ENCODE peak calls at places on chromosomes 16 and 17, in five cellular contexts. One of them, this sample, is unnamed.

GRCh38 chr16:63145411-63145810 is 1109.2 kb upstream of the CDH8 start:
- DNase-seq in HepG2: no peak
- DNase-seq in fibroblast of lung: no peak
- DNase-seq in neural progenitor cell: no peak
- DNase-seq in HCT116: no peak
- DNase-seq in this sample: no peak

GRCh38 chr17:78272914-78273258 is 41.5 kb downstream of the TMEM235 start:
- DNase-seq in HepG2: no peak
- DNase-seq in fibroblast of lung: no peak
- DNase-seq in neural progenitor cell: no peak
- DNase-seq in HCT116: no peak
- DNase-seq in this sample: peak

GRCh38 chr16:78703951-78704350 is 604.5 kb downstream of the WWOX start:
- DNase-seq in HepG2: no peak
- DNase-seq in fibroblast of lung: no peak
- DNase-seq in neural progenitor cell: no peak
- DNase-seq in HCT116: no peak
- DNase-seq in this sample: no peak

GRCh38 chr16:81654346-81654745 is 124.7 kb upstream of the PLCG2 start:
- DNase-seq in HepG2: no peak
- DNase-seq in fibroblast of lung: peak
- DNase-seq in neural progenitor cell: no peak
- DNase-seq in HCT116: no peak
- DNase-seq in this sample: no peak

GRCh38 chr16:84791501-84791900 is 28.3 kb upstream of the CRISPLD2 start:
- DNase-seq in HepG2: no peak
- DNase-seq in fibroblast of lung: no peak
- DNase-seq in neural progenitor cell: no peak
- DNase-seq in HCT116: no peak
- DNase-seq in this sample: no peak

GRCh38 chr17:2916362-2916928 is 120.2 kb downstream of the RAP1GAP2 start:
- DNase-seq in HepG2: no peak
- DNase-seq in fibroblast of lung: no peak
- DNase-seq in neural progenitor cell: no peak
- DNase-seq in HCT116: no peak
- DNase-seq in this sample: no peak

GRCh38 chr17:2062571-2063183 is 7.8 kb downstream of the HIC1 start:
- DNase-seq in HepG2: no peak
- DNase-seq in fibroblast of lung: peak
- DNase-seq in neural progenitor cell: no peak
- DNase-seq in HCT116: no peak
- DNase-seq in this sample: peak

GRCh38 chr16:22098538-22099255 is 6.4 kb downstream of the VWA3A start:
- DNase-seq in HepG2: peak
- DNase-seq in fibroblast of lung: peak
- DNase-seq in neural progenitor cell: peak
- DNase-seq in HCT116: peak
- DNase-seq in this sample: no peak

GRCh38 chr16:3857189-3858013 is 23.1 kb downstream of the CREBBP start:
- DNase-seq in HepG2: peak
- DNase-seq in fibroblast of lung: peak
- DNase-seq in neural progenitor cell: no peak
- DNase-seq in HCT116: no peak
- DNase-seq in this sample: no peak

GRCh38 chr17:59437766-59438165 is 106.3 kb downstream of the YPEL2 start:
- DNase-seq in HepG2: no peak
- DNase-seq in fibroblast of lung: no peak
- DNase-seq in neural progenitor cell: no peak
- DNase-seq in HCT116: no peak
- DNase-seq in this sample: no peak

GRCh38 chr17:66275651-66276050 is 26.8 kb upstream of the PRKCA start:
- DNase-seq in HepG2: peak
- DNase-seq in fibroblast of lung: peak
- DNase-seq in neural progenitor cell: no peak
- DNase-seq in HCT116: peak
- DNase-seq in this sample: no peak

GRCh38 chr17:68356520-68356919 is 65.2 kb downstream of the ARSG start:
- DNase-seq in HepG2: no peak
- DNase-seq in fibroblast of lung: peak
- DNase-seq in neural progenitor cell: no peak
- DNase-seq in HCT116: no peak
- DNase-seq in this sample: no peak

GRCh38 chr17:42673885-42674754 is 2.7 kb downstream of the PLEKHH3 start:
- DNase-seq in HepG2: peak
- DNase-seq in fibroblast of lung: peak
- DNase-seq in neural progenitor cell: peak
- DNase-seq in HCT116: no peak
- DNase-seq in this sample: peak

GRCh38 chr17:79048826-79049755 is 25.1 kb downstream of the C1QTNF1 start:
- DNase-seq in HepG2: no peak
- DNase-seq in fibroblast of lung: no peak
- DNase-seq in neural progenitor cell: no peak
- DNase-seq in HCT116: no peak
- DNase-seq in this sample: peak

GRCh38 chr16:88688013-88688778 is 1.9 kb upstream of the SNAI3 start:
- DNase-seq in HepG2: no peak
- DNase-seq in fibroblast of lung: peak
- DNase-seq in neural progenitor cell: peak
- DNase-seq in HCT116: no peak
- DNase-seq in this sample: peak

GRCh38 chr16:57277586-57277985 is 6.9 kb downstream of the PLLP start:
- DNase-seq in HepG2: no peak
- DNase-seq in fibroblast of lung: peak
- DNase-seq in neural progenitor cell: no peak
- DNase-seq in HCT116: peak
- DNase-seq in this sample: peak

GRCh38 chr16:85820604-85821372 is 21.3 kb downstream of the COX4I1 start:
- DNase-seq in HepG2: no peak
- DNase-seq in fibroblast of lung: no peak
- DNase-seq in neural progenitor cell: no peak
- DNase-seq in HCT116: peak
- DNase-seq in this sample: peak

GRCh38 chr17:5530265-5530782 is 44.0 kb downstream of the MIS12 start:
- DNase-seq in HepG2: no peak
- DNase-seq in fibroblast of lung: no peak
- DNase-seq in neural progenitor cell: no peak
- DNase-seq in HCT116: no peak
- DNase-seq in this sample: no peak

GRCh38 chr16:2365397-2365796 is 24.9 kb upstream of the ABCA3 start:
- DNase-seq in HepG2: no peak
- DNase-seq in fibroblast of lung: no peak
- DNase-seq in neural progenitor cell: no peak
- DNase-seq in HCT116: no peak
- DNase-seq in this sample: no peak

GRCh38 chr16:88730632-88731607 is 24.6 kb downstream of the CTU2 start:
- DNase-seq in HepG2: no peak
- DNase-seq in fibroblast of lung: peak
- DNase-seq in neural progenitor cell: no peak
- DNase-seq in HCT116: no peak
- DNase-seq in this sample: no peak

GRCh38 chr16:56357765-56358322 is 67.5 kb downstream of the AMFR start:
- DNase-seq in HepG2: peak
- DNase-seq in fibroblast of lung: no peak
- DNase-seq in neural progenitor cell: peak
- DNase-seq in HCT116: no peak
- DNase-seq in this sample: peak

GRCh38 chr17:21301593-21302550 is 17.4 kb downstream of the MAP2K3 start:
- DNase-seq in HepG2: no peak
- DNase-seq in fibroblast of lung: no peak
- DNase-seq in neural progenitor cell: no peak
- DNase-seq in HCT116: no peak
- DNase-seq in this sample: peak

GRCh38 chr16:87847785-87848675 is 21.3 kb downstream of the SLC7A5 start:
- DNase-seq in HepG2: peak
- DNase-seq in fibroblast of lung: no peak
- DNase-seq in neural progenitor cell: peak
- DNase-seq in HCT116: no peak
- DNase-seq in this sample: no peak

GRCh38 chr17:20225162-20226115 is 216.3 kb downstream of the SPECC1 start:
- DNase-seq in HepG2: no peak
- DNase-seq in fibroblast of lung: peak
- DNase-seq in neural progenitor cell: no peak
- DNase-seq in HCT116: no peak
- DNase-seq in this sample: no peak

GRCh38 chr17:51585514-51586104 is 325.3 kb downstream of the UTP18 start:
- DNase-seq in HepG2: peak
- DNase-seq in fibroblast of lung: no peak
- DNase-seq in neural progenitor cell: peak
- DNase-seq in HCT116: peak
- DNase-seq in this sample: no peak

GRCh38 chr17:17363638-17364337 is 60.6 kb downstream of the NT5M start:
- DNase-seq in HepG2: no peak
- DNase-seq in fibroblast of lung: no peak
- DNase-seq in neural progenitor cell: peak
- DNase-seq in HCT116: no peak
- DNase-seq in this sample: peak

GRCh38 chr16:62089715-62090114 is 53.5 kb upstream of the CDH8 start:
- DNase-seq in HepG2: no peak
- DNase-seq in fibroblast of lung: no peak
- DNase-seq in neural progenitor cell: no peak
- DNase-seq in HCT116: no peak
- DNase-seq in this sample: no peak

GRCh38 chr17:65079489-65079900 is 23.0 kb upstream of the GNA13 start:
- DNase-seq in HepG2: no peak
- DNase-seq in fibroblast of lung: no peak
- DNase-seq in neural progenitor cell: peak
- DNase-seq in HCT116: no peak
- DNase-seq in this sample: no peak

GRCh38 chr16:80875616-80876015 is 71.2 kb upstream of the CDYL2 start:
- DNase-seq in HepG2: no peak
- DNase-seq in fibroblast of lung: no peak
- DNase-seq in neural progenitor cell: no peak
- DNase-seq in HCT116: no peak
- DNase-seq in this sample: no peak

GRCh38 chr17:34305606-34306005 is 13.6 kb upstream of the CCL8 start:
- DNase-seq in HepG2: no peak
- DNase-seq in fibroblast of lung: peak
- DNase-seq in neural progenitor cell: no peak
- DNase-seq in HCT116: no peak
- DNase-seq in this sample: no peak

GRCh38 chr17:43962479-43962878 is 8.7 kb upstream of the PYY start:
- DNase-seq in HepG2: no peak
- DNase-seq in fibroblast of lung: no peak
- DNase-seq in neural progenitor cell: no peak
- DNase-seq in HCT116: no peak
- DNase-seq in this sample: peak

GRCh38 chr17:55320594-55321506 is 56.1 kb downstream of the HLF start:
- DNase-seq in HepG2: no peak
- DNase-seq in fibroblast of lung: no peak
- DNase-seq in neural progenitor cell: no peak
- DNase-seq in HCT116: no peak
- DNase-seq in this sample: no peak

GRCh38 chr17:50947844-50948514 is 81.8 kb upstream of the TOB1 start:
- DNase-seq in HepG2: no peak
- DNase-seq in fibroblast of lung: no peak
- DNase-seq in neural progenitor cell: no peak
- DNase-seq in HCT116: no peak
- DNase-seq in this sample: peak

GRCh38 chr17:62933986-62934385 is 32.0 kb upstream of the TANC2 start:
- DNase-seq in HepG2: no peak
- DNase-seq in fibroblast of lung: no peak
- DNase-seq in neural progenitor cell: no peak
- DNase-seq in HCT116: no peak
- DNase-seq in this sample: no peak

GRCh38 chr16:76579277-76579676 is 302.1 kb downstream of the CNTNAP4 start:
- DNase-seq in HepG2: no peak
- DNase-seq in fibroblast of lung: no peak
- DNase-seq in neural progenitor cell: peak
- DNase-seq in HCT116: no peak
- DNase-seq in this sample: no peak

GRCh38 chr17:64326420-64327054 is 63.5 kb upstream of the TEX2 start:
- DNase-seq in HepG2: peak
- DNase-seq in fibroblast of lung: peak
- DNase-seq in neural progenitor cell: no peak
- DNase-seq in HCT116: no peak
- DNase-seq in this sample: peak

GRCh38 chr17:19348806-19349205 is 13.7 kb downstream of the B9D1 start:
- DNase-seq in HepG2: no peak
- DNase-seq in fibroblast of lung: no peak
- DNase-seq in neural progenitor cell: no peak
- DNase-seq in HCT116: no peak
- DNase-seq in this sample: no peak

DNA sequence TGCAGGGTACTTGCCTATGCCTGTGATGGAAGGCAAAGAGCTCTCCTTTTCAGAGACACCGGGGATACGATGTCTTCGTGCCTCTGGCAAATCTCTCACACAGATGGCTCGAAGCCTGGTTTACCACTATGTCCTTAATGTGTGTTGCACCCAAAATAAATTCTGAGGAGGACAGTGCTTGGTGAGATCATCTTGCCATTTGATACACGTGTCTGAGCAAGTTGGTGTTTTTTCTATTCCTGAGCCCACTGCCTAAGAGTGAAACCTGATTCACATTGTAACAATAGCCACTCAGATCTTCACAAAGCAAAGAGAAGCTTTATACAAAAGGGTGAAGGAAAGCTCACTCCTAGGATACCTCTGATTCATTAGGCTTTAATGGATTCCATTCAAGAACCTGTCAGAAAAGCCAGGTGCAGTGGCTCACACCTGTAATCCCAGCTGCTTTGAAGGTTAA is 33.1 kb upstream of the AKAP1 start:
- DNase-seq in HepG2: no peak
- DNase-seq in fibroblast of lung: no peak
- DNase-seq in neural progenitor cell: peak
- DNase-seq in HCT116: no peak
- DNase-seq in this sample: no peak
- H3K9ac ChIP-seq in HepG2: no peak
- H3K9ac ChIP-seq in fibroblast of lung: no peak
- H3K9ac ChIP-seq in neural progenitor cell: no peak
- H3K9ac ChIP-seq in HCT116: no peak
- H3K9ac ChIP-seq in this sample: no peak

GRCh38 chr17:74430706-74431567 is 951 bp upstream of the GPRC5C start:
- DNase-seq in HepG2: peak
- DNase-seq in fibroblast of lung: peak
- DNase-seq in neural progenitor cell: peak
- DNase-seq in HCT116: peak
- DNase-seq in this sample: peak
- H3K9ac ChIP-seq in HepG2: peak
- H3K9ac ChIP-seq in fibroblast of lung: no peak
- H3K9ac ChIP-seq in neural progenitor cell: no peak
- H3K9ac ChIP-seq in HCT116: peak
- H3K9ac ChIP-seq in this sample: peak

DNA sequence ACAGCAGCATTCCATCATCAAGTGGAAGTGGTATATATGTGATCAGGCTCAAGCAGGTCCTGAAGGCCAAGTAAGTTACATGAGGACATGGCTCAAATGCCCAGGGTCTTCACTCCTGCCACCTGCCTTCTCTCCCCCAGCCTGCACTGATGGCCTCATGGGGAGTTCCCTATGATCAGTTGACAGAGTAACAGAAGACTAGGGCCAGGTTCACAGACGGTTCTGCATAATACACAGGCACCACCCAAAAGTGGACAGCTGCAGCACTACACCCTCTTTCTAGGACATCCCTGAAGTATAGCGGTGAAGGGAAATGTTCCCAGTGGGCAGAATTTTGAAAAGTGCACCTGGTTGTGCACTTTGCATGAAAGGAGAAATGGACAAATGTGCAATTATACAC is 10.3 kb downstream of the CCL4L2 start:
- DNase-seq in HepG2: no peak
- DNase-seq in fibroblast of lung: no peak
- DNase-seq in neural progenitor cell: no peak
- DNase-seq in HCT116: no peak
- DNase-seq in this sample: no peak
- H3K9ac ChIP-seq in HepG2: no peak
- H3K9ac ChIP-seq in fibroblast of lung: no peak
- H3K9ac ChIP-seq in neural progenitor cell: no peak
- H3K9ac ChIP-seq in HCT116: no peak
- H3K9ac ChIP-seq in this sample: no peak

GRCh38 chr17:74454197-74455024 is 12.0 kb upstream of the CD300A start:
- DNase-seq in HepG2: peak
- DNase-seq in fibroblast of lung: peak
- DNase-seq in neural progenitor cell: peak
- DNase-seq in HCT116: peak
- DNase-seq in this sample: peak
- H3K9ac ChIP-seq in HepG2: peak
- H3K9ac ChIP-seq in fibroblast of lung: peak
- H3K9ac ChIP-seq in neural progenitor cell: no peak
- H3K9ac ChIP-seq in HCT116: peak
- H3K9ac ChIP-seq in this sample: peak